ENCODE peak calls at places on chromosomes 12 and 14, in ten cellular contexts. O is endothelial cell; L is CD8-positive, alpha-beta T cell; T is choroid plexus epithelial cell; H is GM20000; E is Panc1; U is IMR-90; G is mucosa of descending colon; V is HepG2; X is left lung. P is an unnamed sample.

GRCh38 chr14:100402631-100403030 is 79.5 kb downstream of the SLC25A47 start:
- DNase-seq in L (no peak), G (no peak), H (no peak), E (no peak), X (no peak), T (no peak), V (no peak), U (no peak), O (no peak), P (no peak)

GRCh38 chr12:5840900-5841299 is 104.2 kb downstream of the ANO2 start:
- DNase-seq in O (no peak), X (no peak), V (no peak), H (no peak), T (no peak), G (no peak), U (no peak), E (no peak), L (no peak), P (no peak)

GRCh38 chr12:32548691-32549412 is 130.2 kb upstream of the DNM1L start:
- DNase-seq in G (no peak), H (no peak), E (no peak), O (no peak), V (no peak), X (no peak), U (peak), T (peak), L (no peak), P (peak)

GRCh38 chr12:117459229-117459628 is 97.8 kb upstream of the NOS1 start:
- DNase-seq in O (no peak), U (no peak), V (no peak), L (no peak), T (no peak), G (no peak), E (no peak), H (no peak), X (no peak), P (no peak)

GRCh38 chr14:55130194-55130550 is 1.1 kb downstream of the LGALS3 start:
- DNase-seq in G (no peak), X (no peak), T (no peak), V (peak), O (no peak), U (peak), H (no peak), L (no peak), E (no peak), P (peak)

GRCh38 chr12:89556976-89557375 is 31.1 kb upstream of the POC1B start:
- DNase-seq in E (no peak), T (no peak), X (no peak), V (peak), H (no peak), G (no peak), U (peak), O (no peak), L (no peak), P (no peak)

GRCh38 chr14:101197595-101198397 is 294.3 kb upstream of the RTL1 start:
- DNase-seq in X (peak), U (no peak), H (no peak), O (no peak), V (no peak), T (no peak), G (no peak), L (no peak), E (no peak), P (no peak)

GRCh38 chr12:5432011-5432400 is at the start of gene NTF3:
- DNase-seq in X (peak), L (no peak), G (no peak), O (peak), V (no peak), T (peak), E (no peak), H (peak), U (peak), P (peak)

GRCh38 chr14:92321701-92322100 is 1.3 kb upstream of the SLC24A4 start:
- DNase-seq in X (no peak), U (no peak), V (no peak), E (no peak), H (no peak), T (no peak), G (no peak), L (no peak), O (no peak), P (no peak)

GRCh38 chr14:92688434-92689375 is 59.7 kb downstream of the LGMN start:
- DNase-seq in X (no peak), H (no peak), V (no peak), O (no peak), U (no peak), T (no peak), L (no peak), E (no peak), G (peak), P (no peak)

GRCh38 chr14:106021832-106022231 is 495.4 kb downstream of the TMEM121 start:
- DNase-seq in O (no peak), E (no peak), G (no peak), H (no peak), T (no peak), X (no peak), L (no peak), U (no peak), V (no peak), P (no peak)

GRCh38 chr14:92135269-92135668 is 13.5 kb downstream of the CPSF2 start:
- DNase-seq in G (no peak), O (no peak), H (no peak), E (no peak), X (no peak), U (peak), V (peak), L (no peak), T (peak), P (peak)

GRCh38 chr14:35965425-35965824 is 139.3 kb downstream of the BRMS1L start:
- DNase-seq in V (no peak), E (no peak), O (no peak), G (no peak), X (no peak), U (no peak), H (no peak), L (no peak), T (no peak), P (no peak)

GRCh38 chr12:123063535-123063934 is 83.1 kb downstream of the ARL6IP4 start:
- DNase-seq in X (no peak), L (no peak), E (no peak), H (no peak), U (peak), V (peak), G (no peak), O (peak), T (peak), P (no peak)

GRCh38 chr12:65318186-65318685 is 39.8 kb downstream of the MSRB3 start:
- DNase-seq in T (no peak), V (no peak), O (no peak), L (no peak), H (no peak), X (no peak), E (no peak), G (no peak), U (no peak), P (no peak)

GRCh38 chr12:94596596-94596995 is 53.8 kb downstream of the TMCC3 start:
- DNase-seq in E (no peak), V (no peak), T (no peak), H (no peak), X (no peak), G (no peak), O (no peak), U (peak), L (no peak), P (no peak)

GRCh38 chr14:93959239-93960107 is 16.9 kb downstream of the ASB2 start:
- DNase-seq in L (peak), V (peak), H (peak), G (peak), U (peak), O (peak), E (peak), X (peak), T (peak), P (peak)

GRCh38 chr12:121568503-121568902 is 12.3 kb downstream of the KDM2B start:
- DNase-seq in U (no peak), L (no peak), O (no peak), E (no peak), H (no peak), G (no peak), T (no peak), X (no peak), V (no peak), P (no peak)

GRCh38 chr12:118436002-118436724 is 59.8 kb downstream of the SUDS3 start:
- DNase-seq in L (no peak), X (no peak), O (peak), V (no peak), E (no peak), T (no peak), H (peak), U (no peak), G (no peak), P (peak)

GRCh38 chr12:32824596-32824995 is 68.9 kb upstream of the YARS2 start:
- DNase-seq in V (no peak), U (no peak), O (no peak), X (no peak), E (no peak), T (no peak), G (no peak), H (no peak), L (no peak), P (no peak)

GRCh38 chr14:98146416-98146815 is 1125.6 kb downstream of the BCL11B start:
- DNase-seq in X (no peak), V (no peak), H (no peak), E (no peak), T (no peak), U (no peak), O (no peak), G (no peak), L (no peak), P (no peak)

DNA sequence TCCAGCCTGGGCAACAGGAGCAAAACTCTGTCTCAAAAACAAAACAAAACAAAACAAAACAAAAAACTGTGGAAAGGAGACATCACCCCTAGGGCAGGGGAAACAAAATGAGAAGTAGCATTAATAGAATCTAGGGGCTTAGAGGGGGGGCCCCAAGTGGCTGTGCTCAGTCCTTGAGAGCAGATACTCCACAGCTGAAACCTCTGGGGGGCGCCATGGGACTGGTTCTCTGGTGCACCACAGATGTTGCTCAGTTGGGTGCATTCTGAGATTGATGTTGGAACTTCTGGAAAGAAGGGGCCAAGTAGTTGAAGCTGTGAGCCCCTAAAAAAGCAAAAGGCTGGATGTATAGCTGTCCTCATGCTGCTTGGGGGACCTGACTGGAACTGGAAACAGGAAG is 11.8 kb upstream of the SYNE2 start:
- DNase-seq in O (no peak), G (peak), E (no peak), X (no peak), V (peak), T (peak), L (peak), H (no peak), U (no peak), P (no peak)
- TF ChIP-seq CTCF in O (no peak), G (no peak), E (no peak), X (no peak), V (peak), T (no peak), L (peak), H (peak), U (no peak), P (peak)

DNA sequence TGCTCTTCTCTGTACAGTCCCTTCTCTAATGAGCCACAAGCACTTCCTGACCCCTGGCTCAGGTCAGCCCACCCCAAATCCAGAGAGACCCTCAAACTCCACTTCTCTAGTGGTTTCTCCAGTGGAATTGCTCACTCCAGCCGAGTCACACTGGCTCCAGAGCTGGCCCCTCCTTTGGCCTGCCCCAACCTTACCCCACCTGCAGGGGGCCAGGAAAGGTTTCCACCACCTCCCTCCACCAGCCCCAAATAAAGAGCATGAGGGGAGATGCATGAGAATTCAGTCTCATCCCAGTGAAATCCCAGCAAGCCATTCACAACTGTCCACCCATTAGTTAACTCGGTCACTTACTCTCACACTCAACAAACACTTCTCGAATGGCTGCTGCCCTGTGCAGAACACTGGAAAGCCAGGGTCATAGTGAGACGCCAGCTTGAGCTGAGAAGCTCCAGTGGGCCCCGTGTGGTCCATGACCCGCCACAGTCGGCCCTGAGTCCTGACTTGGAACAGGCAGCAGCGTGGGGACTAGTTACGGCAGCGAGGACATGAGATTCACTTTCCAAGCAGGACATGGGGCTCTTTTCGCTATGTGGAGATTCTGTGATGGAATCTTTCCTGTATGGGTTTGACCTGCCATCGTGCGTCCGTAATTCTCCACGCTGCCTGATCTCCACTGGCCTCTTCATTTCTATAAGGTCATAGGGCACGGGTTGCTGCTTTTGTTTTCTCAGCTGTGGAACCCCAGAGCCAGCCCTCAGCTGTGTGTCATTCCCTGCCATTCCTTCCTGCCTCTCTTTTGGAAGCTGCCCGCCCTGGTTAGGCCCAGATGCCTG is 44.2 kb downstream of the SLC6A12 start:
- DNase-seq in V (no peak), L (no peak), E (no peak), O (peak), H (peak), T (peak), G (no peak), X (no peak), U (no peak), P (no peak)
- TF ChIP-seq CTCF in V (no peak), L (no peak), E (no peak), O (peak), H (no peak), T (peak), G (no peak), X (no peak), U (peak), P (peak)

GRCh38 chr12:39368891-39369290 is 74.0 kb downstream of the KIF21A start:
- DNase-seq in E (no peak), L (no peak), U (no peak), T (no peak), G (no peak), V (no peak), H (no peak), O (no peak), X (no peak), P (no peak)

GRCh38 chr12:39368096-39368495 is 74.8 kb downstream of the KIF21A start:
- DNase-seq in O (no peak), H (no peak), L (no peak), V (no peak), T (no peak), U (no peak), E (peak), X (no peak), G (no peak), P (no peak)

GRCh38 chr12:39367494-39367893 is 75.4 kb downstream of the KIF21A start:
- DNase-seq in X (no peak), H (no peak), E (no peak), T (no peak), L (no peak), V (no peak), O (no peak), G (no peak), U (no peak), P (no peak)

GRCh38 chr12:39364196-39364595 is 78.7 kb downstream of the KIF21A start:
- DNase-seq in X (no peak), T (no peak), E (no peak), O (no peak), U (no peak), H (no peak), V (no peak), L (no peak), G (no peak), P (no peak)

GRCh38 chr12:39365364-39366001 is 77.4 kb downstream of the KIF21A start:
- DNase-seq in G (no peak), U (no peak), V (no peak), T (no peak), X (no peak), O (no peak), L (no peak), E (no peak), H (no peak), P (no peak)
- TF ChIP-seq CTCF in G (no peak), U (no peak), V (no peak), T (peak), X (no peak), O (no peak), L (no peak), E (peak), H (no peak), P (peak)

GRCh38 chr12:116009805-116010204 is 267.7 kb downstream of the MED13L start:
- DNase-seq in H (no peak), U (no peak), E (no peak), X (no peak), O (no peak), T (no peak), L (no peak), G (no peak), V (peak), P (no peak)
- TF ChIP-seq CTCF in H (no peak), U (peak), E (peak), X (no peak), O (peak), T (peak), L (peak), G (no peak), V (no peak), P (peak)

GRCh38 chr14:24894583-24895242 is 155.2 kb downstream of the STXBP6 start:
- DNase-seq in H (no peak), U (no peak), X (no peak), O (no peak), E (no peak), V (no peak), L (no peak), G (no peak), T (no peak), P (no peak)
- TF ChIP-seq CTCF in H (no peak), U (no peak), X (no peak), O (no peak), E (no peak), V (no peak), L (no peak), G (no peak), T (no peak), P (no peak)

GRCh38 chr12:95942106-95942531 is 295 bp downstream of the CCDC38 start:
- DNase-seq in G (no peak), X (no peak), H (no peak), O (no peak), E (no peak), U (no peak), T (peak), V (peak), L (no peak), P (no peak)

GRCh38 chr12:95942532-95943230 is at the start of gene CCDC38:
- DNase-seq in X (peak), O (peak), G (peak), L (peak), H (peak), E (peak), V (peak), T (peak), U (peak), P (peak)

GRCh38 chr12:95940514-95940913 is 1.9 kb downstream of the CCDC38 start:
- DNase-seq in O (no peak), U (no peak), V (peak), E (no peak), L (no peak), H (no peak), T (no peak), X (no peak), G (no peak), P (no peak)

GRCh38 chr12:95944108-95944704 is 1.1 kb downstream of the AMDHD1 start:
- DNase-seq in H (no peak), U (no peak), T (no peak), L (no peak), G (no peak), V (no peak), O (no peak), X (no peak), E (no peak), P (no peak)

DNA sequence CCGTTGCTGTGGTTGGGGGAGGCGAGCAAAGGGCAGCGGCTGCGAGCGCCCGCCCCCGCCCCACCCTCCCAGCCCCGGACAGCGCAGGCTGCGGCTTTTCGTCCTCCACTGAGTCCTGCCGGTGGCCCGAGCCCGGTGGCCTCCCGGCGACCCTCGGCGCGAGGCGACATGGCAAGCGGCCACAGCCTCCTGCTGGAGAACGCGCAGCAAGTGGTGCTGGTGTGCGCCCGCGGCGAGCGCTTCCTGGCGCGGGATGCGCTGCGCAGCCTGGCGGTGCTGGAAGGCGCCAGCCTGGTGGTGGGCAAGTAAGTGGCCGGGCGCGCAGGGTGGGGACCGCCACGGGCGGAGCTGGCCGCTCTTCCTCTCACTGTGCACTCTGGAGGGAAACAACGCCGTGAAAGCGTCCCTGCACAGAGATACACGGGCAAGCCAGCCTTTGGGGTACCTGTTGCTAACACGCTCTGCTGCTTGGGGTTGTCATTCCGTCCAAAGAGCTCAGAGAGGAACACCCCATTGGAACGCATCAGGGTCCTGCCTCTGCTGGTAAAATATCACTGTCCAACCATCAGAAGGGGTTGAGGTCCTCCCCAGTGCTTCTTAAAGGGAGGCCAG is at the start of gene AMDHD1:
- DNase-seq in H (peak), G (peak), X (peak), E (no peak), L (peak), U (peak), O (peak), V (peak), T (peak), P (peak)
- TF ChIP-seq CTCF in H (no peak), G (no peak), X (no peak), E (peak), L (no peak), U (peak), O (no peak), V (peak), T (peak), P (peak)

DNA sequence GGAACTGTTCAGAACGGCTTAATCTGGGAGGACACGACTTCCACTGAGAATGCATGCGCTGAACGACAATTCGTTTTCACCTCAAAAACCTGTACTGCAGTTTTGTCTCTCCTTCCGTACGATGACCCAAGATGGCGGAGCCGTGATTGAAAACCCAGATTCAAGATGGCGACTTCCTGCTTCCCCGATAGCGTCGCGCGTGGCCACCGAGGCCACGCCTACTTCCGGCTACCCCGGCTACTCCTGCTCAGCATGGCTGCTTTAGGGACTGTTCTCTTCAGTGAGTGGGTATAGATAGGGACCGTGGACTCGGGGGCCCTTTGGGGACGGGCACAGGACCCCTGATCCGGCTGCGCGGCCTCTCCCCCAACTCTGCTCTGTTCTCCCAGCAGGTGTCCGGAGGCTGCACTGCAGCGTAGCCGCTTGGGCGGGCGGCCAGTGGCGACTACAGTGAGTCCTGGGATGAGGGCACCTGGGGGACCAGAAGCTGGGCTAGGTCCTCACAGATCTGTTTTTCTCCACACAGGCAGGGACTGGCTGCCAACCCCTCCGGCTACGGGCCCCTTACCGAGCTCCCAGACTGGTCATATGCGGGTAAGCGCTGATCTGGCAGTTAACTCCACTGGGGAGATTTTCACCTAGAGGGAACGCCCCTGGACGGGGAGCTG is at the start of gene MRPL52:
- DNase-seq in L (peak), E (no peak), X (peak), V (peak), U (peak), O (peak), H (peak), T (peak), G (peak), P (peak)
- TF ChIP-seq CTCF in L (no peak), E (no peak), X (no peak), V (peak), U (no peak), O (no peak), H (no peak), T (no peak), G (no peak), P (no peak)

DNA sequence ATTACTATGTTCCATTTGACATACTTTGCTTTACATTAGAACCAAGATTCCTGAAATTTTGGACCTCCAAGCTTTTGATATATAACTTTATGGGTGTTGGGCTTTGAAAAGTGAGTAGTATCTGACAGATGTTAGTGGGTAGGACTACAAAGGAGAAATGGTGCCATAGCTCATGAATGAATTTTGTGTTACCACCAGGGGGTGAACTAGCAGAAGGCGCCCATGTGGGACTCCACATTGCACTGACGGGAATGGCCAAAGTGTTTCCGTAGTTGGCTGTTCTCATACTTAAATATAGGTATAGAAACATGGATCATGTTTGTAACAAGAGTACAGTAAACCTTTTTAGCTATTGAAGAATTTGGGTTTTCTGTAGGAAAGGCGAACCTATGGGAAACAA is 337.5 kb downstream of the FLRT2 start:
- DNase-seq in L (no peak), T (no peak), U (no peak), O (peak), V (no peak), G (no peak), H (no peak), X (no peak), E (no peak), P (no peak)
- TF ChIP-seq CTCF in L (no peak), T (peak), U (peak), O (peak), V (peak), G (no peak), H (no peak), X (no peak), E (peak), P (peak)